ENCODE peak calls at places on chromosomes 7 and 10, in five cellular contexts. S is MM.1S; R is activated CD8-positive, alpha-beta T cell treated with anti-CD3 and anti-CD28 coated beads for 36 hours; W is mesothelial cell of epicardium; G is right lobe of liver. B is an unnamed sample.
A peak's percentile ranks its signal among the peaks of the same experiment; 100 is the strongest.

GRCh38 chr10:70872281-70872680 is 16.1 kb downstream of the PCBD1 start:
- DNase-seq in W (no peak), R (no peak), G (no peak), S (no peak), B (no peak)

GRCh38 chr7:16189026-16189715 is 232.2 kb downstream of the CRPPA start:
- DNase-seq in G (no peak), S (no peak), W (no peak), R (no peak), B (no peak)

GRCh38 chr7:84076219-84076618 is 118.4 kb downstream of the SEMA3A start:
- DNase-seq in R (no peak), W (no peak), S (no peak), G (no peak), B (no peak)

GRCh38 chr10:78634389-78634815 is 434.4 kb upstream of the ZMIZ1 start:
- DNase-seq in W (no peak), R (no peak), S (no peak), G (no peak), B (no peak)

GRCh38 chr10:114343623-114344306 is 60.5 kb downstream of the AFAP1L2 start:
- DNase-seq in S (no peak), W (no peak), R (no peak), G (no peak), B (no peak)

GRCh38 chr7:149004405-149005370 is 23.6 kb downstream of the PDIA4 start:
- DNase-seq in W (no peak), R (no peak), G (no peak), S (no peak), B (no peak)

GRCh38 chr10:110005716-110006115 is 2.1 kb upstream of the ADD3 start:
- DNase-seq in R (peak; percentile 22), G (no peak), S (no peak), W (no peak), B (no peak)

GRCh38 chr7:142438235-142438922 is 180.5 kb upstream of the PRSS58 start:
- DNase-seq in G (no peak), S (peak; percentile 66), W (no peak), R (peak; percentile 39), B (no peak)

GRCh38 chr7:151856516-151856915 is 20.4 kb downstream of the PRKAG2 start:
- DNase-seq in S (no peak), G (no peak), W (no peak), R (no peak), B (no peak)

GRCh38 chr10:30701471-30702173 is 72.1 kb upstream of the LYZL2 start:
- DNase-seq in S (peak; percentile 90), W (no peak), G (no peak), R (peak; percentile 94), B (peak; percentile 58)

GRCh38 chr7:5382281-5383041 is 41.2 kb downstream of the TNRC18 start:
- DNase-seq in G (no peak), W (no peak), R (no peak), S (no peak), B (no peak)

GRCh38 chr7:127504715-127505114 is 80.7 kb downstream of the GCC1 start:
- DNase-seq in R (peak; percentile 49), S (peak; percentile 29), G (no peak), W (no peak), B (no peak)

GRCh38 chr10:8055420-8056349 is 1.2 kb downstream of the GATA3 start:
- DNase-seq in S (no peak), R (peak; percentile 52), G (no peak), W (no peak), B (no peak)

GRCh38 chr7:74417419-74417971 is 36.2 kb upstream of the GTF2IRD1 start:
- DNase-seq in W (peak; percentile 54), G (peak; percentile 75), S (peak; percentile 15), R (peak; percentile 62), B (peak; percentile 74)

GRCh38 chr7:51980813-51981212 is 664.2 kb upstream of the COBL start:
- DNase-seq in S (no peak), R (no peak), W (no peak), G (no peak), B (no peak)

GRCh38 chr10:110002801-110003523 is 4.8 kb upstream of the ADD3 start:
- DNase-seq in G (no peak), S (no peak), R (no peak), W (no peak), B (no peak)

GRCh38 chr7:3068568-3068967 is 24.9 kb upstream of the CARD11 start:
- DNase-seq in W (no peak), G (no peak), S (no peak), R (peak; percentile 53), B (no peak)

GRCh38 chr7:148935451-148935850 is 51.4 kb upstream of the EZH2 start:
- DNase-seq in G (no peak), S (no peak), R (no peak), W (no peak), B (no peak)

GRCh38 chr10:36880898-36881297 is 244.5 kb upstream of the ANKRD30A start:
- DNase-seq in S (peak; percentile 34), W (no peak), G (no peak), R (no peak), B (no peak)

GRCh38 chr7:138661236-138661635 is 39.9 kb downstream of the SVOPL start:
- DNase-seq in S (no peak), W (no peak), R (no peak), G (no peak), B (no peak)

GRCh38 chr7:141201145-141201885 is 127.5 kb downstream of the TMEM178B start:
- DNase-seq in R (no peak), W (no peak), S (no peak), G (no peak), B (no peak)

GRCh38 chr10:89210794-89211425 is 3.8 kb upstream of the CH25H start:
- DNase-seq in S (no peak), G (no peak), W (no peak), R (no peak), B (no peak)

GRCh38 chr10:101064415-101065030 is 2.7 kb downstream of the KAZALD1 start:
- DNase-seq in W (no peak), G (no peak), S (peak; percentile 2), R (no peak), B (no peak)

GRCh38 chr10:70355234-70356021 is 27.0 kb downstream of the LRRC20 start:
- DNase-seq in W (no peak), S (no peak), R (peak; percentile 40), G (no peak), B (no peak)

GRCh38 chr10:79158402-79159097 is 89.8 kb downstream of the ZMIZ1 start:
- DNase-seq in W (no peak), G (no peak), R (no peak), S (no peak), B (no peak)

DNA sequence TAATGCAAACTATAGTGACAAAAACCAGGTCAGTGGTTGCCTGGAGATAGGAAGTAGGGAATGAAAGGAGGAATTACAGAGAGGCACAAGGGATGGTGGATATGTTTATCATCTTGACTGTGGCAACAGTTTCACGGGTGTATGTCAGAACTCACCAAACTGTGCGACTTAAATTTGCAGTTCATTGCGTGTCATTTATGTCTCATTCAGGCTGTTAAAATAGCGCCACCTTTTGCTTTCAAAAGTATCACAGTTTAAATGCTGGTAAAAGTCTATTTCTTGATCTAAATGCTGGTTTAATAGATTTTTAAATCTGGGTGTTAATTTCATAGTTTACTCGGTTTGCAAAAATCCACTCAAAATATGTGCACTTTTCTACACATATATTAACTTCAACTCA is 51.0 kb downstream of the PTTG1IP2 start:
- DNase-seq in G (no peak), W (no peak), R (no peak), S (no peak), B (no peak)
- TF ChIP-seq CTCF in G (peak; percentile 47), W (peak; percentile 56), R (no peak), S (no peak), B (peak; percentile 34)

GRCh38 chr10:77504870-77505257 is 132.7 kb downstream of the KCNMA1 start:
- DNase-seq in S (no peak), R (peak; percentile 60), G (no peak), W (no peak), B (no peak)
- TF ChIP-seq CTCF in S (no peak), R (no peak), G (peak; percentile 19), W (no peak), B (no peak)

DNA sequence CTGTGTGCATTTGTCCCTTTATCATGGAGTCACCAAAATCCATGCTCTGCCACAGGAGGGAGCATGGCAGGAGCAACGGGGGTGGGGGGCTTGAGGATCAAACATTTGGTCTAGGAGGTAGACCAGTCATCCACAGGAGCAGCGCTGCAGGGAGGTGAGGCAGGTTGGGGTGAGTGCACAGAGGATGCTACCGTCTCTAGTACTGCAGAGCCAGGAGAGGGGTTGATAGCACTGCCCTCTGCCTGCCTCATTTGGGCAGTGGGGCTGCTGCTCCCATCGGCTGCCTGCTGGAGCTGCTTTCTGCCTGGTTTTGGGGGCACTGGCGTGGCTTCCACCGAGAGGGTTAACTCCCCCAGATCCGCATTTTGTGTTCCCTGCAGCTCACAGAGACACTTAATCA is 527.2 kb upstream of the FOXK1 start:
- DNase-seq in W (no peak), S (no peak), R (no peak), G (no peak), B (no peak)
- TF ChIP-seq CTCF in W (no peak), S (no peak), R (no peak), G (no peak), B (no peak)

DNA sequence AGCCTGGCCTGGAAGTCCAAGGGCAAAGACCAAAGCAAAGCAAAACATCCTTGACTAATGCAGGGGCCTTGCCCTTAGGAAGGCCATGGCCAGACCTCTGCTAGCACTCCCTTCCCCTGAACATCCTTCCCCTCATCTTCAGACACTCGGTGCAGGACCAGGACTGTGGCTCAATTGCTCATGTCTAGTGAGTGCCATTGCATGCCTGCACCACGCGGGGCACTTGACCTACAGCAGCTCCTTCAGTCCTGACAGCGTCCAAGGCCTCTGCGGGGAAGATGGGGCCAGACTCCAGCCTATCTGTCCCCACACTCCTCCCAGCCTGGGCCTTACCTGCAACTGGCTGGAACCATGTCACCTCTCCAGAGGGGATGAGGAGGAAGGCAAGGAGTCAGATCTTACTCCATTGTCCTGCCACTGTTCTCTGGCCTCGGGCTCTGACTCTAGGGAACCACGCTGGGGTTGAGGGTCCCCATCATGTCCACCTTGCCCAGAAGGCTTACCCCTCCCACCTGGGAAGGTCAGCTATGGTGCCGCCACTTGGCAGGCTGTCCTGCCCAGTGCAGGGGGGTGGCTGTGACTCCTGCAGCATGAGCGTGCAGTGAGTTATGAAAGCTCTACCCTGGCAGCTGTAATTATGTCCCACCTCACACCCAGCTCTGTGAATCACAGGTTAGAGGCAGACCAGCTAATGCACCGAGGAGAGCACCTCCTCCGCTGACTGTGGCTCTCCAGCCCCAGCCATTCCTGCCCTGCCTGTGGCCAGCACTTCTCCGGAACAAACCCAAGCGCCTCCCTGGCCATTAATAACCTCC is 16.1 kb downstream of the DRGX start:
- DNase-seq in S (no peak), G (no peak), R (no peak), W (no peak), B (no peak)
- TF ChIP-seq CTCF in S (peak; percentile 20), G (no peak), R (no peak), W (no peak), B (peak; percentile 41)

GRCh38 chr7:44261239-44261638 is 60.5 kb downstream of the YKT6 start:
- DNase-seq in W (no peak), R (peak; percentile 56), S (no peak), G (no peak), B (no peak)
- TF ChIP-seq CTCF in W (no peak), R (no peak), S (no peak), G (no peak), B (no peak)

GRCh38 chr10:94225589-94225988 is 137.2 kb downstream of the NOC3L start:
- DNase-seq in W (no peak), S (no peak), G (no peak), R (no peak), B (no peak)
- TF ChIP-seq CTCF in W (no peak), S (no peak), G (peak; percentile 28), R (no peak), B (no peak)

B was measured in CD14-positive monocyte.